ENCODE peak calls at places on chromosome 3, in six cellular contexts. U is A549, T is Calu3, O is suprapubic skin, X is WTC11, Q is fibroblast of mammary gland. G is an unnamed sample.

GRCh38 chr3:44323341-44323955 is 15.1 kb upstream of the TCAIM start:
- DNase-seq in U (peak; percentile 53), T (peak; percentile 73), O (peak; percentile 73), X (peak; percentile 57), Q (peak; percentile 67), G (peak; percentile 63)

GRCh38 chr3:55156851-55157650 is 229.2 kb upstream of the LRTM1 start:
- DNase-seq in U (no peak), T (no peak), O (no peak), X (no peak), Q (peak; percentile 55), G (no peak)

GRCh38 chr3:173709026-173709425 is 311.5 kb downstream of the NLGN1 start:
- DNase-seq in U (no peak), T (no peak), O (no peak), X (no peak), Q (peak; percentile 22), G (no peak)

GRCh38 chr3:41418961-41419691 is 219.8 kb downstream of the CTNNB1 start:
- DNase-seq in U (peak; percentile 45), T (no peak), O (no peak), X (no peak), Q (peak; percentile 89), G (no peak)

GRCh38 chr3:112357888-112358287 is 24.9 kb downstream of the CD200 start:
- DNase-seq in U (no peak), T (no peak), O (no peak), X (no peak), Q (no peak), G (no peak)

GRCh38 chr3:191492601-191493000 is 31.6 kb downstream of the PYDC2 start:
- DNase-seq in U (no peak), T (no peak), O (no peak), X (no peak), Q (peak; percentile 47), G (no peak)

GRCh38 chr3:190205739-190206138 is 85.0 kb upstream of the P3H2 start:
- DNase-seq in U (peak; percentile 51), T (no peak), O (no peak), X (no peak), Q (peak; percentile 86), G (no peak)

GRCh38 chr3:178947738-178948137 is 123.9 kb downstream of the ZMAT3 start:
- DNase-seq in U (no peak), T (no peak), O (no peak), X (no peak), Q (no peak), G (no peak)

GRCh38 chr3:36944641-36945270 is at the start of gene TRANK1:
- DNase-seq in U (peak; percentile 47), T (peak; percentile 15), O (peak; percentile 88), X (peak; percentile 42), Q (peak; percentile 62), G (no peak)

DNA sequence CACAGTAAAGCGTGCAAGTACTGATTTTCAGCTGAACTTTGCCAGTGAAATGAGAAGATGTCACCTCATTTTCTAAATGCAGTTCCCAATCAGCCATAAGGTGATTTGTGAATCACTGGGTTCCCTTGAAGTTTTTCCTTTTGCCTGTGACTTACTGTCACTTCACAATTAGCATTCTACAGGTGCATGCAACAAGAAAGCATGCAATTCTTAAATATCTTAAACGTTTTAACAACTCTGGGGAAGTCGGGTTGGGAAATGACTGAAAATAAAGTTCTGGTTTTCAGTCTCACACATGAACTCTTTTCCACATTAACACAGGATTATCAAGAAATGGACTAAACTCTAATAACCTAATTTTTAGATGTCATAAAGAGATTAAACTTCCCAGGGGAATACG is 5.2 kb downstream of the GSK3B start:
- DNase-seq in U (no peak), T (no peak), O (no peak), X (no peak), Q (no peak), G (no peak)
- TF ChIP-seq CTCF in U (no peak), T (no peak), O (no peak), X (no peak), Q (no peak), G (no peak)

DNA sequence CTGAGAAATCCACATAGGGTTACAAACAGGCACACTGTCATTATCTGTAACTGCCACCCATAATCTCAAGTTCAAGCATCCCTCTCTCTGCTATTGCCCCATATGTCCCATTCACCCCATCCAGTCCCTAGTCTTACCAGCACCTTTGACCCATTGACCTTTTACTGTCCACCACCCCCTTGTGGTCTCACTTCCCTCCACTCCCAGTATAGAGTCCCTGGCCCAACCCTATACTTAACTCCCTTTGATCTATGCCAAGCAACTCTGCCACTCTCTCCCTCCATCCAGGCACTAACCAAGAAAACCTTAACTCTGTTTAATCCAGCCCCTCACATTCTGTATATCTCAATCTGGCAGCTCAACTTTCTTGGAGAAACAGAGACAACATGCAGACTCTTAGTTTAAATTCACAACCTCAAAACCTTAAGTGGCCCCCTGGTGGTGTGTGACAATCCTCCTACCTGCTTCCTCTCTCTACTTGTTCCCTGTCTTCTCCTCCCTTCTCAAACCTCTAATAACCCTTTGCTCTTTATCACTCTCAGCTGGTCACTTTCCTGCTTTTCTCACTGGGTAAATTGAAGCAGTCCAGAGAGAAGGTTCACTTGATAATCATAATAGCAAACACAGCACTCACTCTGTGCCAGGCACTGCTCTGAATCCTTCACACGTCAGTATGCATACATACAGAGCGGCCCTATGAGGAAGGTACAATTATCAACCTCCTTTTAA is 162.7 kb downstream of the STT3B start:
- DNase-seq in U (peak; percentile 13), T (peak; percentile 9), O (no peak), X (peak; percentile 25), Q (no peak), G (no peak)
- TF ChIP-seq CTCF in U (peak; percentile 7), T (peak; percentile 24), O (no peak), X (peak; percentile 43), Q (peak; percentile 29), G (peak; percentile 26)

GRCh38 chr3:8768364-8769087 is 887 bp downstream of the OXTR start:
- DNase-seq in U (no peak), T (no peak), O (no peak), X (peak; percentile 39), Q (no peak), G (no peak)

GRCh38 chr3:8766148-8766547 is 3.3 kb downstream of the OXTR start:
- DNase-seq in U (no peak), T (no peak), O (no peak), X (no peak), Q (no peak), G (no peak)

GRCh38 chr3:8769088-8769822 is at the start of gene OXTR:
- DNase-seq in U (peak; percentile 66), T (peak; percentile 85), O (no peak), X (peak; percentile 88), Q (peak; percentile 62), G (peak; percentile 91)

GRCh38 chr3:8767181-8767666 is 2.2 kb downstream of the OXTR start:
- DNase-seq in U (no peak), T (no peak), O (no peak), X (no peak), Q (no peak), G (no peak)

DNA sequence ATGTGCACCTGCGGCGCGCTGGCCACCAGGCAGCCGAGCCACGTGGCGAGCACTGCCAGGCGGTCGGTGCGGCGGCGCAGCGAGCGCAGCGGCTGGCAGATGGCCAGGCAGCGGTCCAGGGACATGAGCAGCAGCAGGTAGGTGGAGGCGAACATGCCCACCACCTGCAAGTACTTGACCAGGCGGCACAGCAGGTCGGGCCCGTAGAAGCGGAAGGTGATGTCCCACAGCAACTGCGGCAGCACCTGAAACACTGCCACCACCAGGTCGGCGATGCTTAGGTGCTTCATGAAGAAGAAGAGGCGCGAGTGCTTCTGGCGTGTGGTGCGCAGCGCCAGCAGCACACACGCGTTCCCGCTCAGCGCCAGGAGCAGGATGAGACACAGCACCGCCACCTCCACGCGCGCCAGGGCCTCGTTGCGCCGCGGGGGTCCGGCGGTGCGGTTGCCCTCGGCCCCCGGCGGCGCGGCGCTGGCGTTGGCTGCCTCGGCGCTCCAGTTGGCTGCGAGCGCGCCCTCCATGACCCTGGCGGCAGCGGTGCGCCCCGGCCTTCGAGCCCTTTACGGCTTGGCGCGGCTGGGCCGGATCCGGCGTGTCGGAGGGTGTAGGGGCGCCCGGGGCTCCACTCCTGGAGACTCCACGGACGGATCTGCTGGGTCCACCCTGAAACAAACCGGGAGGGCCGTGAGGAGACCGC is 1.6 kb downstream of the OXTR start:
- DNase-seq in U (no peak), T (peak; percentile 15), O (no peak), X (peak; percentile 70), Q (no peak), G (peak; percentile 71)
- TF ChIP-seq CTCF in U (no peak), T (no peak), O (no peak), X (no peak), Q (no peak), G (no peak)

DNA sequence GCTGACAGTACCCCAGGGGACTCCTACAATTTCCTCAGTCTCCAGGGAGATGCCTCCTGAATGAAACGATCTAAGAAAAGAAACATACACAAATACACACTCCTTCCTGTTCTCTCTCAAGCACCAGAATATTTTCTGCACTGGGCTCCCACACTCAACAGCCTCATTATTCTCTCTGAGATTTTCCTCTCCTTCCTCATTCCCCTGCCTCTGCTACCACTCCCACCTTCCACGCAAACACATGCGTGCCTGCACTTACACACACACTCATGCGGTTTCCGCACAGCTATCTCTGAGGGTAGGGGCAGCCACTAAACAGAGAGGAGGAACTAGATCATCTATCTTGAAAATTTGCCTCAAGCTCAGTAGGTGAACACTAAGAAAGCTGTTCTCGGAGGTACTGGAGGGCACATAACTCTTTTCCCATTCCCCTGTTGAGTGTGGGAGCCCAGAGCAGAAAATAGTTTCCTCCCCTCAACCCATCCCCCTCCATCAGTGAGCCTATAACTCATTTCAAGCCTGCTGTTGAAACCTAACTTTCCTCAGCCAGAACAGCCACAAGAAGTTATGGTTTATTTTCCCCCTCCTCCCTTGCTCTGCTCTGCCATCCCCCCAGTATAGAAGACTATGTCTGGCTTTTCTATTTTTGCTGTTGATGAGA is 30.5 kb upstream of the TIPARP start:
- DNase-seq in U (no peak), T (no peak), O (no peak), X (no peak), Q (peak; percentile 34), G (peak; percentile 19)
- TF ChIP-seq CTCF in U (no peak), T (no peak), O (no peak), X (no peak), Q (no peak), G (no peak)

GRCh38 chr3:160473233-160473632 is 23.6 kb upstream of the TRIM59 start:
- DNase-seq in U (no peak), T (no peak), O (no peak), X (no peak), Q (peak; percentile 95), G (no peak)
- TF ChIP-seq CTCF in U (no peak), T (no peak), O (no peak), X (no peak), Q (no peak), G (no peak)

GRCh38 chr3:8996681-8997121 is 33.4 kb upstream of the RAD18 start:
- DNase-seq in U (no peak), T (no peak), O (no peak), X (peak; percentile 41), Q (peak; percentile 68), G (peak; percentile 34)
- TF ChIP-seq CTCF in U (no peak), T (no peak), O (no peak), X (no peak), Q (peak; percentile 51), G (peak; percentile 17)